ENCODE peak calls at places on chromosomes 16 and 17, in five cellular contexts. L is H1, B is HCT116, P is HepG2, K is GM12878. W is an unnamed sample.

GRCh38 chr17:57092779-57093178 is 7.7 kb downstream of the AKAP1 start:
- DNase-seq in L (no peak), B (no peak), P (no peak), K (no peak), W (no peak)

GRCh38 chr16:12681653-12682052 is 122.0 kb downstream of the CPPED1 start:
- DNase-seq in L (no peak), B (no peak), P (no peak), K (no peak), W (no peak)

GRCh38 chr17:50817142-50817751 is 18.1 kb upstream of the WFIKKN2 start:
- DNase-seq in L (no peak), B (peak; percentile 34), P (no peak), K (no peak), W (peak; percentile 71)

GRCh38 chr17:19720210-19720475 is 3.8 kb upstream of the SLC47A2 start:
- DNase-seq in L (no peak), B (no peak), P (no peak), K (no peak), W (no peak)

GRCh38 chr16:65148804-65149203 is 26.9 kb upstream of the CDH11 start:
- DNase-seq in L (no peak), B (no peak), P (no peak), K (no peak), W (no peak)

GRCh38 chr16:87436225-87437172 is 44.4 kb downstream of the MAP1LC3B start:
- DNase-seq in L (no peak), B (no peak), P (no peak), K (no peak), W (no peak)

GRCh38 chr17:41212524-41213169 is 13.8 kb upstream of the KRTAP9-2 start:
- DNase-seq in L (no peak), B (no peak), P (no peak), K (no peak), W (no peak)

GRCh38 chr17:78479369-78479768 is 97.8 kb downstream of the DNAH17 start:
- DNase-seq in L (no peak), B (no peak), P (no peak), K (no peak), W (no peak)

GRCh38 chr17:73794336-73794735 is 150.1 kb upstream of the SDK2 start:
- DNase-seq in L (no peak), B (no peak), P (no peak), K (no peak), W (no peak)

GRCh38 chr17:77316651-77317050 is 175.9 kb downstream of the SEC14L1 start:
- DNase-seq in L (no peak), B (no peak), P (no peak), K (no peak), W (no peak)

GRCh38 chr17:11935734-11936406 is 61.4 kb downstream of the ZNF18 start:
- DNase-seq in L (peak; percentile 36), B (peak; percentile 43), P (peak; percentile 60), K (no peak), W (peak; percentile 74)

GRCh38 chr17:19958023-19958422 is 19.6 kb downstream of the AKAP10 start:
- DNase-seq in L (no peak), B (peak; percentile 32), P (peak; percentile 31), K (no peak), W (peak; percentile 7)

GRCh38 chr17:596763-597644 is 117.6 kb downstream of the VPS53 start:
- DNase-seq in L (no peak), B (peak; percentile 75), P (no peak), K (no peak), W (peak; percentile 15)

GRCh38 chr17:2034157-2034556 is 4.2 kb downstream of the DPH1 start:
- DNase-seq in L (no peak), B (no peak), P (no peak), K (no peak), W (no peak)

GRCh38 chr17:6374761-6375312 is 60.1 kb downstream of the AIPL1 start:
- DNase-seq in L (no peak), B (peak; percentile 57), P (no peak), K (no peak), W (peak; percentile 9)

GRCh38 chr16:18803569-18804462 is 2.5 kb upstream of the ARL6IP1 start:
- DNase-seq in L (no peak), B (no peak), P (no peak), K (no peak), W (no peak)

GRCh38 chr17:28726396-28726911 is 421 bp upstream of the TLCD1 start:
- DNase-seq in L (no peak), B (peak; percentile 53), P (peak; percentile 48), K (no peak), W (no peak)

GRCh38 chr16:89320717-89321501 is 103.4 kb downstream of the ZNF778 start:
- DNase-seq in L (no peak), B (no peak), P (no peak), K (no peak), W (peak; percentile 83)

GRCh38 chr17:38848557-38848891 is 5.0 kb downstream of the RPL23 start:
- DNase-seq in L (no peak), B (no peak), P (no peak), K (no peak), W (no peak)

DNA sequence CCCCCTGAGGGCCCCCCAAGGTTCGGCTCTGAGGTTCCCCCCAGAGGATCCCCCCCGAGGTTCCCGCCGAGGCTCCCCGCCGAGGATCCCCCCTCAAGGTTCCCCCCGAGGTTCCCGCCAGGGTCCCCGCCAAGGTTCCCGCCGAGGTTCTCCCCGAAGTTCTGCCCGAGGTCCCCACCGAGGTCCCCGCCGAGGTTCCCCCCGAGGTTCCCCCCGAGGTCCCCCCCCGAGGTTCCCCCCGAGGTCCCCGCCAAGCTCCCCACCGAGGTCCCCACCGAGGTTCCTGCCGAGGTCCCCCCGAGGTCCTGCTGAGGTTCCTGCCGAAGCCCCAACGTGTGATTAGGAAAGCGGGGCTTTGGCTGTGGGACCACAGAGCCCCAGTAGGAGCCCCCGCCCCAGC is 32.2 kb upstream of the SSTR5 start:
- DNase-seq in L (no peak), B (no peak), P (no peak), K (no peak), W (no peak)
- TF ChIP-seq SRF in L (no peak), B (no peak), P (no peak), K (no peak), W (no peak)

GRCh38 chr17:35254107-35254802 is 11.4 kb downstream of the SLFN5 start:
- DNase-seq in L (no peak), B (peak; percentile 42), P (peak; percentile 56), K (no peak), W (no peak)

GRCh38 chr17:35257080-35257701 is 14.3 kb downstream of the SLFN5 start:
- DNase-seq in L (no peak), B (peak; percentile 59), P (peak; percentile 7), K (no peak), W (no peak)

GRCh38 chr17:35256629-35257028 is 13.8 kb downstream of the SLFN5 start:
- DNase-seq in L (no peak), B (peak; percentile 24), P (no peak), K (no peak), W (no peak)

GRCh38 chr17:35255316-35255715 is 12.4 kb downstream of the SLFN5 start:
- DNase-seq in L (no peak), B (no peak), P (no peak), K (no peak), W (no peak)

DNA sequence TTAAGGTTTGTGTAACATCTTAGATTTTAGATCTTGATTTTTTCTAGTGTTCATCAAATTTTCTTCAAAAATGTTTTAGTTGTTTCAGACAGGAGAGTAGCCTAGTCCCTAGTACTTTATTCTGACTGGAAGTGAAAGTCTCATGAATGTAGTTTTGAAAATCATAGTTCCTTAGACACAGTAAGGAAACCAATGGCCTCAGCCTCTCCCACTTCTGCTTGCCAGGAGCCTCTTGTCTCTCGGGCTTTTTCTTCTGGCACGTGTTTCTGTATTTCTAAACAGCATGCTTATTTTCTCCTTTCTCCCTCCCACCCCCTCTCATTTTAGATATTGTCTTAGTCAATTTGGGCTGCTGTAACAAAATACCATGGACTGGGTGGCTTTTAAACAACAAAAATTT is 9.8 kb downstream of the SLFN5 start:
- DNase-seq in L (no peak), B (no peak), P (no peak), K (no peak), W (no peak)
- TF ChIP-seq SRF in L (no peak), B (no peak), P (no peak), K (no peak), W (no peak)

GRCh38 chr17:55774834-55775233 is 24.0 kb downstream of the PCTP start:
- DNase-seq in L (no peak), B (no peak), P (peak; percentile 50), K (no peak), W (no peak)
- TF ChIP-seq SRF in L (no peak), B (no peak), P (no peak), K (no peak), W (no peak)

DNA sequence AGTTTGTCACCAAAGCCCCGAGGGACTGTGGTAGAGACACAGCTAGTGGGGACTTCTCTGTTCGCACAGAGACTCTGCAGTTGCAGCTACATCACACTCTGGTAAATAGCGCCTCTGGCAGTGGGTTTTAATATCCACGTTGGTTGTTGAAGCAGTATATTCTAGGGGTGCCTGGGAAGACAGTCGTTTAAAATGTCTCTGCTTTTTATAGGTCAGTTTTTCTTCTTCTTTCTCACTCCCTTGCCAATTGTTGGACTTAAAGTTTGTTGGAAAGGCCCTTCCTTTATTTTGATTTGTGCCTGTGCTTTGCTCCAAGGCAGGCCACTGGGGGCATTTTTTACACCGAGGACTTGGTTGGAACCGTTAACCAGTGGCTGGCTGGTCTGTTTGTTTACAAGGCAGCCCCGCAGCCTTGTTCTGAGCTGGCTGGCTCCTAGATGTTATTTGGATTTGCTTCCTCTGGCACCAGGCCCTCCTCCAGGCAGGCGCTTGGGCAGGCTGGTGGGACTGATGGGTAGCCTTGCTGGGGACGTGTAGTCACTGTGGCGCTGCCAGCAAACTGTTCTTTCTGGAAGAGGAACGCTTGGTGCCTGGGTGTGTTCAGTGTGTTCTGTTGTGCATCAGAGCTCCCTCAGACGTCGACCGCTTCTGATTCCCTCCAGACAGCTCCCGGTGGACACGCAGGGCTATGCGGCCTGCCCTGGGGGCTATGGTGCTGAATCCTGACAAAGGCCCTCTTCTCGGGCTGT is 218.2 kb upstream of the CHMP6 start:
- DNase-seq in L (no peak), B (no peak), P (no peak), K (no peak), W (no peak)
- TF ChIP-seq SRF in L (no peak), B (no peak), P (no peak), K (no peak), W (no peak)

W was measured in K562.